ENCODE peak calls at places on chromosomes 1 and 21, in ten cellular contexts. Z, F, H, B, O, M, N, G, Y and P are unnamed samples.

GRCh38 chr1:147892216-147892615 is 10.4 kb upstream of the GJA8 start:
- DNase-seq in H (no peak), N (peak), O (no peak), B (no peak), M (no peak), Y (peak), F (no peak), G (no peak), Z (no peak), P (peak)

GRCh38 chr21:27418338-27418737 is 451.4 kb upstream of the ADAMTS5 start:
- DNase-seq in B (no peak), H (no peak), N (no peak), Z (no peak), G (no peak), M (no peak), O (no peak), Y (no peak), F (no peak), P (no peak)

GRCh38 chr1:193549067-193549466 is 362.7 kb upstream of the B3GALT2 start:
- DNase-seq in Y (peak), G (no peak), Z (no peak), O (no peak), H (no peak), M (no peak), F (no peak), B (no peak), N (no peak), P (no peak)

GRCh38 chr1:19664453-19665043 is at the start of gene HTR6:
- DNase-seq in B (no peak), O (no peak), H (no peak), N (no peak), Y (no peak), G (no peak), Z (no peak), F (no peak), M (no peak), P (no peak)

GRCh38 chr1:117363591-117364048 is 3.6 kb upstream of the MAN1A2 start:
- DNase-seq in F (no peak), Z (no peak), M (no peak), B (no peak), N (no peak), H (no peak), G (no peak), O (no peak), Y (peak), P (no peak)

GRCh38 chr1:224736619-224737352 is 120.7 kb downstream of the CNIH3 start:
- DNase-seq in O (no peak), Y (no peak), G (no peak), H (peak), B (peak), N (no peak), M (peak), F (no peak), Z (no peak), P (peak)

GRCh38 chr21:31236528-31236927 is 107.5 kb downstream of the TIAM1 start:
- DNase-seq in O (no peak), B (no peak), N (no peak), F (no peak), Y (no peak), M (no peak), G (no peak), Z (no peak), H (no peak), P (no peak)

GRCh38 chr1:8120693-8121260 is 94.7 kb upstream of the ERRFI1 start:
- DNase-seq in F (no peak), G (no peak), O (no peak), N (no peak), Z (no peak), M (peak), B (no peak), Y (no peak), H (no peak), P (peak)

GRCh38 chr1:156233421-156234127 is 8.4 kb upstream of the BGLAP start:
- DNase-seq in G (no peak), O (no peak), N (no peak), Y (peak), F (no peak), M (peak), H (peak), B (no peak), Z (no peak), P (peak)

GRCh38 chr21:21156919-21157318 is 158.7 kb downstream of the NCAM2 start:
- DNase-seq in F (no peak), N (no peak), Z (no peak), G (no peak), O (no peak), M (peak), H (no peak), B (peak), Y (no peak), P (peak)

GRCh38 chr21:37904879-37905278 is 11.4 kb downstream of the KCNJ6 start:
- DNase-seq in B (no peak), H (no peak), G (no peak), N (no peak), O (no peak), M (no peak), Z (no peak), Y (no peak), F (no peak), P (no peak)

GRCh38 chr21:25708467-25709065 is 26.1 kb downstream of the ATP5PF start:
- DNase-seq in Y (peak), F (no peak), B (peak), H (peak), N (no peak), M (peak), O (peak), G (peak), Z (peak), P (peak)

GRCh38 chr21:36700961-36701911 is 2.3 kb downstream of the SIM2 start:
- DNase-seq in O (no peak), G (no peak), Z (no peak), N (no peak), H (no peak), B (no peak), F (no peak), M (no peak), Y (no peak), P (no peak)

GRCh38 chr21:42653492-42654061 is at the start of gene PDE9A:
- DNase-seq in H (no peak), Z (no peak), M (no peak), G (no peak), B (no peak), N (no peak), Y (peak), O (peak), F (no peak), P (no peak)

DNA sequence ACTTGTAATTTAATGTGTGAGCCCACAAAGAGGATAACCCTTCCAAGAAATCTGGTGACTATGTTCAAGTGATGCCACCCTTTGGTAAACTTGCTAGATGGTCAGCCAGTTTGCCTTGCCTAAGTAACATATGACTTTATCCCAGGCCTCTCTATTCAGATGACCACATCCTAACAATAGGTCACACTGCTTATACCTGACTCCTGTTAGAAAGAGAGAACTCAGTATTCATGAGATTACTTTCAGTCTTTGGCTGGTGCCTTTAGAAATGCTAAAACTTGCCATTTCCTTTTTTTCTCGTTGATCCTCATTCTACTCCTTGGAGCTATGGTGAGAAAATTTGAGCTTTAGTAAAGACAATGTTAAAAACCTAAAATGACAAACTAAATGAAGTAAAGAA is 28.5 kb upstream of the SERBP1 start:
- DNase-seq in M (no peak), H (no peak), O (no peak), Z (no peak), N (no peak), Y (no peak), G (no peak), F (no peak), B (no peak), P (no peak)
- H3K4me3 ChIP-seq in M (no peak), H (no peak), O (no peak), Z (no peak), N (no peak), Y (no peak), G (no peak), F (no peak), B (no peak), P (no peak)

GRCh38 chr1:103527331-103527730 is 1.8 kb downstream of the RNPC3 start:
- DNase-seq in Y (no peak), Z (no peak), G (no peak), B (no peak), M (no peak), F (no peak), H (no peak), O (no peak), N (no peak), P (no peak)
- H3K4me3 ChIP-seq in Y (no peak), Z (no peak), G (peak), B (no peak), M (no peak), F (peak), H (no peak), O (no peak), N (no peak), P (no peak)

GRCh38 chr1:1377540-1378205 is 2.7 kb upstream of the AURKAIP1 start:
- DNase-seq in G (no peak), Z (no peak), Y (no peak), O (no peak), F (no peak), M (no peak), H (no peak), B (no peak), N (no peak), P (no peak)

GRCh38 chr1:1373493-1374067 is 1.4 kb downstream of the AURKAIP1 start:
- DNase-seq in F (no peak), O (no peak), M (no peak), N (no peak), Y (no peak), H (no peak), G (no peak), B (no peak), Z (no peak), P (no peak)

GRCh38 chr1:1374861-1375662 is at the start of gene AURKAIP1:
- DNase-seq in F (peak), N (peak), Z (peak), O (peak), Y (peak), M (peak), B (peak), H (peak), G (peak), P (peak)

GRCh38 chr1:1374068-1374860 is 743 bp downstream of the AURKAIP1 start:
- DNase-seq in N (no peak), F (no peak), Z (no peak), G (no peak), B (no peak), Y (peak), O (no peak), H (no peak), M (no peak), P (no peak)

DNA sequence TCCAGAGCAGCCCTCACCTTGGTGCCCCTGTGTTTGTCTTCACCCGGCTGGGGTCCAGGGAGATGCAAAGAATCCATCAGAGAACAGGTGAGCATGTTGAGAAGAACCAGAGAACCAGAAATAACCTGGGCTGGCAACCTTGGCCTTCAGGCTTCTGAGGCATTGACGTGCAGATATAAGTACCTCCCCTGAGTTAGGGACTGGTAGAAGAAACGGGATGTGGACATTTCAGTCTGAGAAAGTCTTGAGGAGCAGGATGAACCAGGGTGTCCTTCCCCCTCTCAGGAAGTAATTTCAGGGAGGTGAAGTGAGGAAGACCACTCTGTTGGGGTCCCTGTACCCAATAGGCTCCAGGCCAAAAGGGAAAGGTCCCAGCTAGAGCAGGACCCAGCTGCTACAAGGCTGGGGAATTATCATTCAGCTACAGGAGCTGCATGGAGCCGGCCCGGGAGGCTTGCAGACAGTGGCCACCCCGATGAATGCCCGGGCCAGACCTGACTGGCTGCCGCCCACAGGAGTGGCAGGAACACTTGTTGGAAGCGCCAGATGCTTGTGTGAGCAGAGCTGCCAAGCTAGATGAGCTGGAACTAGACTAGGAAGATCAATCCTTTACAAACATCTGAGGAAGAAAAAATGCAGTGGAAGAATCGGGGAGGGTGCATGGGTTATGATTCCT is 1.7 kb upstream of the AURKAIP1 start:
- DNase-seq in Z (no peak), M (no peak), G (no peak), N (no peak), F (no peak), Y (no peak), O (no peak), B (no peak), H (no peak), P (no peak)
- H3K4me3 ChIP-seq in Z (no peak), M (no peak), G (no peak), N (no peak), F (no peak), Y (no peak), O (no peak), B (no peak), H (no peak), P (no peak)

GRCh38 chr1:151711044-151711800 is 5.4 kb downstream of the CELF3 start:
- DNase-seq in O (no peak), N (no peak), H (no peak), G (no peak), B (no peak), F (no peak), Y (no peak), Z (no peak), M (no peak), P (no peak)

GRCh38 chr1:151710187-151710586 is 6.4 kb downstream of the CELF3 start:
- DNase-seq in N (no peak), G (peak), B (no peak), F (no peak), Y (no peak), H (peak), Z (no peak), O (no peak), M (peak), P (peak)

GRCh38 chr1:151713874-151714273 is 2.7 kb downstream of the CELF3 start:
- DNase-seq in Y (no peak), G (no peak), B (no peak), H (no peak), M (no peak), Z (no peak), O (no peak), F (no peak), N (no peak), P (no peak)

GRCh38 chr1:151713044-151713443 is 3.6 kb downstream of the CELF3 start:
- DNase-seq in N (no peak), B (no peak), M (no peak), G (no peak), H (no peak), O (peak), Z (no peak), Y (peak), F (no peak), P (no peak)

GRCh38 chr1:151711940-151712339 is 4.7 kb downstream of the CELF3 start:
- DNase-seq in B (no peak), Y (peak), O (no peak), N (no peak), M (no peak), F (no peak), H (no peak), Z (no peak), G (no peak), P (no peak)
- H3K4me3 ChIP-seq in B (no peak), Y (no peak), O (no peak), N (no peak), M (no peak), F (no peak), H (no peak), Z (no peak), G (no peak), P (no peak)

GRCh38 chr1:31159869-31160611 is 79.6 kb downstream of the NKAIN1 start:
- DNase-seq in Z (no peak), H (no peak), B (no peak), O (peak), Y (peak), G (no peak), M (no peak), F (no peak), N (no peak), P (no peak)
- H3K4me3 ChIP-seq in Z (no peak), H (no peak), B (no peak), O (no peak), Y (no peak), G (no peak), M (no peak), F (no peak), N (no peak), P (no peak)

GRCh38 chr1:93323185-93323820 is 22.4 kb upstream of the DR1 start:
- DNase-seq in Z (no peak), O (no peak), G (no peak), M (no peak), Y (no peak), N (no peak), H (no peak), B (no peak), F (no peak), P (no peak)

GRCh38 chr1:93317943-93318342 is 27.8 kb upstream of the DR1 start:
- DNase-seq in Z (no peak), M (no peak), H (no peak), N (no peak), G (no peak), Y (no peak), O (no peak), F (no peak), B (no peak), P (no peak)

GRCh38 chr1:93321720-93322119 is 24.0 kb upstream of the DR1 start:
- DNase-seq in N (no peak), F (no peak), Y (peak), M (no peak), H (no peak), Z (no peak), O (no peak), G (no peak), B (no peak), P (no peak)

GRCh38 chr1:93324486-93325464 is 20.9 kb upstream of the DR1 start:
- DNase-seq in N (no peak), H (peak), O (no peak), M (peak), G (no peak), Y (peak), F (no peak), B (peak), Z (no peak), P (peak)

DNA sequence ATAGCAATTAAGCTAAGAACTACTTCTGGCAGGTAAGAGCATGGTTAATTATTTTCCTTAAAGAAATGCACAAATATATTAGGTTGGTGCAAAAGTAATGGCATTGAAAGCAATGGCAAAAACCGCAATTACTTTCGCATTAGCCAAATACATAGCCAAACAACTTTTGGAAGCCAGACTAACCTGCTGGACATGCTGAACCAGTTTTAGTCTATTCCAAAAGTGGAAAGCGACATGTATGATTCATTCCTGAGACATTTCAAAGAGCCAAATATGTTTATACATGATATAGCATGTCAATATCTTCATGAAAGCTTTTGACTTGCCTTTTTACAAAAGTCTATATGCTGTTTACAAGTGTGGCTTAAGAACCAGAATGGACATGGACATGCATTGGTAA is 23.4 kb upstream of the DR1 start:
- DNase-seq in Y (no peak), N (no peak), H (no peak), G (no peak), Z (no peak), B (no peak), F (no peak), M (no peak), O (no peak), P (no peak)
- H3K4me3 ChIP-seq in Y (no peak), N (no peak), H (no peak), G (no peak), Z (no peak), B (no peak), F (no peak), M (no peak), O (no peak), P (no peak)

GRCh38 chr1:154961497-154962237 is at the start of gene PYGO2:
- DNase-seq in Y (peak), F (peak), Z (peak), O (peak), G (peak), H (peak), N (no peak), B (no peak), M (peak), P (peak)

GRCh38 chr1:154959448-154959825 is 2.1 kb downstream of the PYGO2 start:
- DNase-seq in H (no peak), M (no peak), F (no peak), N (no peak), O (no peak), B (no peak), Z (no peak), G (no peak), Y (no peak), P (no peak)

GRCh38 chr1:154962238-154962678 is 676 bp upstream of the PYGO2 start:
- DNase-seq in O (peak), M (peak), G (no peak), H (no peak), N (no peak), B (no peak), Z (peak), F (no peak), Y (no peak), P (peak)

GRCh38 chr1:154961207-154961496 is 430 bp downstream of the PYGO2 start:
- DNase-seq in H (no peak), Y (no peak), F (no peak), G (no peak), N (no peak), B (no peak), O (peak), Z (no peak), M (no peak), P (no peak)

GRCh38 chr1:154960446-154961136 is 991 bp downstream of the PYGO2 start:
- DNase-seq in Y (no peak), Z (no peak), G (no peak), M (no peak), B (no peak), O (no peak), N (no peak), H (no peak), F (no peak), P (peak)
- H3K4me3 ChIP-seq in Y (peak), Z (peak), G (peak), M (peak), B (peak), O (peak), N (peak), H (peak), F (peak), P (peak)

DNA sequence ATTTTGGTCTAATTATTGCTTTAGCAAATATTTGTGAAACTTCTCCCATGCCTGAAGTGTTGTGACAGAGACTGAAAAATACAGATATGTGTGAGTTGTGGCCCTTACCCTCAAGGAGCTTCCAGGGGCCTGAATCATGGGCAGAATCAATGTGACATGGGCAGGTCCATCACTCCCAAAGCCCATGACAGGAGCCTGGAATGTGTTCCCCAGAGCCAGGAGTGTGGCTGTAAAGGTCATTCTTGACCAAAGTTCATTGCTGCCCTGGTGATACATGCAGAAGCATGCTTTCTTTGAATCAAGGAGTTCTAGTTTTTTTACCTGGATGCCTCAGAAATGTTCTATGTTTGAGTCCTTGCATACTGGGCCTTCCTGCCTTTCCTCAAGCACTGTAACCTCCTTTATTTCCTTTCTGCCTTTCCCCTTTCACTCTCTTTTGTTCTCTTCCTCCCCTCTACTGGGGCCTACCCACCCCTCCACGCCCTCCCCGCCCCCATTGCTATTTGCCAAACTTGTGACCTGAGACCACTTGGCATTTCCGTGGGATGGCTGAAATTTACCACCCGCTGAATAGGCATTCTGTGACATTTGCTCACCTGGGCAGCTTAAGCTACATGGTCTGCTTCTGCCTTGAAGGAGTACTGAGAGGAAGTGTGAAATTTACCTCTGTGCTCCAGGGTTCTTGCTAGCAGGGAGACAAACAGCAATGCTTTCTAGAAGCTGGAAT is 19.7 kb downstream of the PBX1 start:
- DNase-seq in Y (no peak), N (no peak), O (no peak), F (no peak), G (no peak), M (no peak), Z (no peak), B (no peak), H (no peak), P (no peak)
- H3K4me3 ChIP-seq in Y (no peak), N (no peak), O (no peak), F (no peak), G (no peak), M (no peak), Z (no peak), B (no peak), H (no peak), P (no peak)